ENCODE peak calls at places on chromosome 19, in ten cellular contexts. X is cardiac muscle cell; N is thoracic aorta; Z is CD8-positive, alpha-beta T cell; J is spleen; M is breast epithelium; I is IMR-90; L is stomach; U is psoas muscle; C is heart right ventricle. K is an unnamed sample.

GRCh38 chr19:12364391-12365093 is 941 bp downstream of the ZNF442 start:
- DNase-seq in U (no peak), J (peak; percentile 73), M (no peak), X (peak; percentile 27), L (no peak), I (peak; percentile 4), N (no peak), Z (peak; percentile 9), C (peak; percentile 13), K (peak; percentile 19)

GRCh38 chr19:15551183-15552004 is 43.1 kb downstream of the CYP4F22 start:
- DNase-seq in J (peak; percentile 85), I (no peak), Z (peak; percentile 76), N (no peak), U (no peak), X (no peak), L (peak; percentile 40), M (no peak), C (peak; percentile 25), K (peak; percentile 64)

GRCh38 chr19:40523322-40524047 is 53.2 kb upstream of the SHKBP1 start:
- DNase-seq in L (peak; percentile 80), U (peak; percentile 49), C (peak; percentile 35), X (peak; percentile 77), N (no peak), Z (peak; percentile 31), J (peak; percentile 82), I (peak; percentile 44), M (no peak), K (peak; percentile 80)

GRCh38 chr19:12834418-12834943 is at the start of gene RTBDN:
- DNase-seq in J (no peak), Z (no peak), X (no peak), L (no peak), N (no peak), C (no peak), U (no peak), I (no peak), M (no peak), K (no peak)

GRCh38 chr19:14408641-14409120 is 10.5 kb downstream of the DDX39A start:
- DNase-seq in L (no peak), Z (no peak), M (no peak), J (no peak), I (no peak), C (no peak), U (no peak), X (no peak), N (no peak), K (no peak)

GRCh38 chr19:46728693-46729339 is 11.9 kb upstream of the PRKD2 start:
- DNase-seq in L (peak; percentile 82), M (no peak), J (peak; percentile 97), C (peak; percentile 84), U (peak; percentile 80), I (peak; percentile 44), Z (peak; percentile 92), X (peak; percentile 74), N (no peak), K (no peak)

GRCh38 chr19:35555301-35556005 is 8.0 kb downstream of the ATP4A start:
- DNase-seq in U (no peak), L (no peak), J (peak; percentile 56), M (no peak), X (peak; percentile 23), Z (no peak), N (no peak), C (no peak), I (peak; percentile 35), K (no peak)

GRCh38 chr19:52601025-52601973 is 31.2 kb downstream of the ZNF701 start:
- DNase-seq in M (peak; percentile 88), N (peak; percentile 88), C (peak; percentile 96), U (peak; percentile 96), Z (peak; percentile 95), L (peak; percentile 97), X (peak; percentile 94), J (peak; percentile 98), I (peak; percentile 87), K (peak; percentile 91)

GRCh38 chr19:46732966-46733692 is 12.7 kb upstream of the FKRP start:
- DNase-seq in J (peak; percentile 89), U (no peak), L (no peak), M (no peak), C (no peak), I (peak; percentile 44), Z (no peak), N (no peak), X (no peak), K (no peak)

GRCh38 chr19:10430505-10431253 is 10.3 kb downstream of the PDE4A start:
- DNase-seq in X (peak; percentile 30), N (no peak), M (no peak), L (peak; percentile 77), C (peak; percentile 79), U (peak; percentile 79), Z (no peak), I (peak; percentile 37), J (peak; percentile 85), K (peak; percentile 85)

GRCh38 chr19:14434157-14434501 is 1.0 kb downstream of the PKN1 start:
- DNase-seq in X (no peak), U (no peak), J (peak; percentile 85), M (no peak), I (no peak), L (peak; percentile 28), Z (no peak), C (no peak), N (no peak), K (no peak)

GRCh38 chr19:55406869-55407624 is 541 bp downstream of the UBE2S start:
- DNase-seq in C (no peak), I (no peak), J (no peak), M (no peak), N (no peak), U (peak; percentile 40), X (peak; percentile 56), Z (peak; percentile 29), L (peak; percentile 46), K (peak; percentile 73)

GRCh38 chr19:48271531-48272151 is 1.8 kb downstream of the ZNF114 start:
- DNase-seq in U (peak; percentile 29), X (peak; percentile 61), N (no peak), L (no peak), J (peak; percentile 85), Z (peak; percentile 10), M (no peak), I (peak; percentile 35), C (peak; percentile 45), K (no peak)

GRCh38 chr19:56671613-56671994 is at the start of gene ZNF835:
- DNase-seq in X (peak; percentile 57), J (peak; percentile 94), L (peak; percentile 76), N (peak; percentile 60), Z (peak; percentile 80), M (peak; percentile 77), I (no peak), U (peak; percentile 96), C (peak; percentile 99), K (peak; percentile 84)

GRCh38 chr19:7370546-7370945 is 21.8 kb downstream of the ARHGEF18 start:
- DNase-seq in I (no peak), X (no peak), L (no peak), N (no peak), M (no peak), Z (no peak), J (no peak), C (no peak), U (no peak), K (no peak)
- H3K9me3 ChIP-seq in I (no peaks in the 10 kb centered on the region), X (no peaks in the 10 kb centered on the region), L (no peaks in the 10 kb centered on the region), N (no peaks in the 10 kb centered on the region), M (no peaks in the 10 kb centered on the region), Z (no peaks in the 10 kb centered on the region), J (no peaks in the 10 kb centered on the region), C (no peaks in the 10 kb centered on the region), U (no peaks in the 10 kb centered on the region), K (no peaks in the 10 kb centered on the region)

DNA sequence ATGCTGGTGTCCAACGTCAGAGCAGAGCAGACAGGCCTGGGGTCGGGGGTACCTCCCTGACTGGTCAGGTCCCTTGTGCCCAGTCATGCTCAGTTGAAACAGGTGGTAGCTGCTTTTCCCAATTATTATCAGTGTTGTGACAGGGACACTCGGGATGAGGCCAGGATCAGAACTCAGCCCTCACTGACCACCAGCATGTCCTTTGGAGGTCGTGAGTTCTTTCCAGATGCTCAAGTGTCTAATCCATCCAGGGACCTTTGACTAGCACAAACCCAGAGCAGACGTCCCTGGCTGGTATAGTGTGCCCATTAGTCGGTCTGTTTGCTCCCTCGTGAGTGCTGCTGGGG is 22.4 kb downstream of the MAU2 start:
- DNase-seq in M (no peak), C (no peak), U (no peak), I (no peak), J (no peak), Z (no peak), X (no peak), L (no peak), N (no peak), K (no peak)
- TF ChIP-seq CTCF in M (no peak), C (no peak), U (no peak), I (no peak), J (no peak), Z (no peak), X (no peak), L (no peak), N (no peak), K (no peak)

DNA sequence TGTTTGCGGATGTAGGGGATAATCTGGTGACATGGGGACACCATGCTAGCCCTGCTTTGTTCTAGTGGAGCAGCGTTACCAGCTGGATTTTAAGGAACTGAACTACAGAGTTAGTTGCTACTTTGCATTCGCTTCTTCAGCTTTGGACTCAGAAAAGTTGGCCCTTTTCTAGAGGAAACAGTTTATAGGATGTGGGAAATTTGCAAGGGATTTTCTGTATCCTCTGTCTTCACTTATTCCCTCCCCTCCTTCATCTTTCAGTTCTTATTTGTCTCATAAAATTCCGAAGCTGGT is 2.1 kb downstream of the GATAD2A start:
- DNase-seq in I (no peak), L (no peak), X (no peak), N (no peak), C (no peak), U (no peak), M (no peak), J (no peak), Z (no peak), K (no peak)
- H3K4me1 ChIP-seq in I (peaks cover 13% of the 10 kb centered on the region), L (peaks cover 77% of the 10 kb centered on the region), X (peaks cover 34% of the 10 kb centered on the region), N (peaks cover 69% of the 10 kb centered on the region), C (peaks cover 36% of the 10 kb centered on the region), U (peaks cover 56% of the 10 kb centered on the region), M (peaks cover 5% of the 10 kb centered on the region), J (peaks cover 60% of the 10 kb centered on the region), Z (peaks cover 62% of the 10 kb centered on the region), K (peaks cover 31% of the 10 kb centered on the region)

GRCh38 chr19:2511570-2511969 is 35.6 kb downstream of the GADD45B start:
- DNase-seq in C (no peak), X (no peak), U (no peak), N (no peak), L (no peak), J (no peak), M (no peak), I (no peak), Z (no peak), K (no peak)

GRCh38 chr19:2512523-2513431 is 36.9 kb downstream of the GADD45B start:
- DNase-seq in C (no peak), M (no peak), L (peak; percentile 52), I (no peak), U (no peak), Z (no peak), N (no peak), X (no peak), J (no peak), K (no peak)

GRCh38 chr19:2509096-2509495 is 33.2 kb downstream of the GADD45B start:
- DNase-seq in I (no peak), C (no peak), X (no peak), U (no peak), M (no peak), J (no peak), Z (no peak), N (no peak), L (no peak), K (no peak)

GRCh38 chr19:2514981-2515518 is 39.1 kb downstream of the GADD45B start:
- DNase-seq in U (no peak), N (no peak), J (no peak), X (no peak), M (no peak), Z (no peak), I (no peak), L (no peak), C (no peak), K (no peak)

GRCh38 chr19:2511991-2512390 is 36.1 kb downstream of the GADD45B start:
- DNase-seq in C (no peak), J (no peak), U (no peak), L (no peak), X (no peak), I (no peak), M (no peak), N (no peak), Z (no peak), K (no peak)
- H3K9me3 ChIP-seq in C (no peaks in the 10 kb centered on the region), J (no peaks in the 10 kb centered on the region), U (no peaks in the 10 kb centered on the region), L (no peaks in the 10 kb centered on the region), X (no peaks in the 10 kb centered on the region), I (no peaks in the 10 kb centered on the region), M (no peaks in the 10 kb centered on the region), N (no peaks in the 10 kb centered on the region), Z (no peaks in the 10 kb centered on the region), K (no peaks in the 10 kb centered on the region)